ENCODE peak calls at places on chromosomes 2 and 18, in nine cellular contexts. D is A549; M is fibroblast of pulmonary artery; X is foreskin fibroblast; R is AG09309; S is CD8-positive, alpha-beta memory T cell; J is fibroblast of lung; L is body of pancreas; I is suprapubic skin. U is an unnamed sample.

GRCh38 chr2:162301151-162301804 is 17.2 kb downstream of the IFIH1 start:
- DNase-seq in M (peak), X (peak), I (no peak), S (peak), D (peak), L (peak), R (no peak), J (peak), U (peak)

GRCh38 chr2:7111626-7112025 is 194.4 kb downstream of the RNF144A start:
- DNase-seq in M (no peak), J (no peak), R (no peak), S (no peak), D (peak), L (no peak), I (no peak), X (no peak), U (no peak)

GRCh38 chr2:99865217-99865569 is 277.2 kb downstream of the AFF3 start:
- DNase-seq in M (no peak), X (no peak), S (no peak), I (no peak), R (no peak), J (peak), D (no peak), L (no peak), U (no peak)

GRCh38 chr2:69437751-69438154 is 518 bp upstream of the NFU1 start:
- DNase-seq in L (peak), X (peak), J (no peak), D (no peak), R (no peak), I (peak), S (no peak), M (no peak), U (no peak)

GRCh38 chr18:79394438-79395307 is 1.1 kb upstream of the NFATC1 start:
- DNase-seq in J (peak), S (peak), M (peak), I (peak), X (peak), L (no peak), D (peak), R (no peak), U (no peak)

GRCh38 chr2:217338306-217338916 is 478.5 kb upstream of the TNP1 start:
- DNase-seq in M (peak), J (peak), L (no peak), S (no peak), I (no peak), X (peak), R (peak), D (peak), U (peak)

GRCh38 chr2:9102861-9103662 is 99.6 kb upstream of the MBOAT2 start:
- DNase-seq in X (no peak), R (no peak), S (no peak), M (no peak), J (peak), L (no peak), I (no peak), D (no peak), U (no peak)

GRCh38 chr18:3972291-3972985 is 482.7 kb downstream of the DLGAP1 start:
- DNase-seq in R (no peak), D (no peak), X (no peak), S (no peak), M (no peak), I (no peak), L (no peak), J (peak), U (no peak)

GRCh38 chr2:33383838-33384237 is 92.6 kb upstream of the RASGRP3 start:
- DNase-seq in R (no peak), S (no peak), X (no peak), J (no peak), M (no peak), I (no peak), D (no peak), L (no peak), U (no peak)

GRCh38 chr2:100217323-100217722 is 74.9 kb upstream of the AFF3 start:
- DNase-seq in R (no peak), J (no peak), L (no peak), M (no peak), I (no peak), D (no peak), X (no peak), S (no peak), U (no peak)

GRCh38 chr2:136238552-136239346 is 120.8 kb upstream of the CXCR4 start:
- DNase-seq in M (peak), L (no peak), D (no peak), S (peak), R (no peak), X (peak), J (peak), I (no peak), U (peak)

GRCh38 chr18:7789853-7790552 is 222.9 kb downstream of the PTPRM start:
- DNase-seq in I (no peak), J (peak), M (peak), X (peak), L (peak), D (peak), S (no peak), R (peak), U (no peak)

GRCh38 chr18:57088883-57089282 is 58.0 kb upstream of the BOD1L2 start:
- DNase-seq in D (no peak), M (no peak), I (no peak), S (no peak), X (no peak), J (no peak), R (no peak), L (no peak), U (no peak)

GRCh38 chr2:217077841-217078407 is 218.1 kb upstream of the TNP1 start:
- DNase-seq in J (peak), X (no peak), R (no peak), S (no peak), D (no peak), M (no peak), L (no peak), I (no peak), U (no peak)

GRCh38 chr2:91974401-91975129 is 2896.7 kb upstream of the TEKT4 start:
- DNase-seq in S (no peak), I (no peak), M (no peak), L (no peak), D (no peak), J (no peak), X (no peak), R (no peak), U (no peak)

GRCh38 chr18:13381907-13382682 is 163.5 kb downstream of the LDLRAD4 start:
- DNase-seq in X (no peak), I (peak), M (peak), J (peak), S (peak), L (peak), R (peak), D (peak), U (peak)

GRCh38 chr2:39275016-39275415 is 31.2 kb upstream of the CDKL4 start:
- DNase-seq in M (no peak), D (no peak), L (no peak), X (no peak), S (no peak), I (no peak), J (peak), R (no peak), U (peak)

GRCh38 chr2:223970343-223971128 is 13.3 kb downstream of the MRPL44 start:
- DNase-seq in R (no peak), X (peak), I (no peak), J (peak), S (peak), D (peak), L (peak), M (peak), U (peak)

GRCh38 chr2:54708584-54709340 is 14.7 kb upstream of the EML6 start:
- DNase-seq in L (peak), X (no peak), I (no peak), R (no peak), D (no peak), J (peak), M (no peak), S (no peak), U (no peak)

GRCh38 chr2:11746807-11747459 is 501 bp downstream of the LPIN1 start:
- DNase-seq in J (peak), R (no peak), S (no peak), M (peak), L (peak), D (peak), X (no peak), I (no peak), U (no peak)

GRCh38 chr2:128456281-128456680 is 137.6 kb upstream of the HS6ST1 start:
- DNase-seq in M (no peak), J (no peak), L (no peak), I (peak), R (no peak), S (no peak), X (no peak), D (no peak), U (no peak)

GRCh38 chr18:42336139-42336538 is 381.1 kb downstream of the PIK3C3 start:
- DNase-seq in L (no peak), I (no peak), S (no peak), X (no peak), D (no peak), R (no peak), M (no peak), J (no peak), U (no peak)

GRCh38 chr2:144703852-144704324 is 184.0 kb upstream of the ZEB2 start:
- DNase-seq in D (peak), M (peak), L (no peak), R (peak), J (peak), S (no peak), X (peak), I (peak), U (no peak)

GRCh38 chr18:12598181-12598921 is 59.6 kb downstream of the SPIRE1 start:
- DNase-seq in D (no peak), R (no peak), S (no peak), X (no peak), M (peak), L (no peak), J (peak), I (no peak), U (no peak)

GRCh38 chr18:72555101-72555500 is 11.0 kb upstream of the CBLN2 start:
- DNase-seq in S (no peak), I (no peak), J (peak), L (no peak), X (no peak), R (no peak), M (no peak), D (no peak), U (no peak)

GRCh38 chr2:174327958-174328308 is 6.8 kb upstream of the SP9 start:
- DNase-seq in M (no peak), L (no peak), I (no peak), J (no peak), R (no peak), X (no peak), S (no peak), D (no peak), U (no peak)
- H3K4me3 ChIP-seq in M (no peak), L (no peak), I (peak), J (no peak), R (peak), X (no peak), S (no peak), D (peak), U (no peak)

GRCh38 chr2:148615446-148615845 is 29.1 kb upstream of the EPC2 start:
- DNase-seq in R (no peak), M (no peak), X (no peak), S (no peak), L (no peak), I (no peak), J (no peak), D (no peak), U (no peak)

GRCh38 chr2:148614024-148614331 is 30.6 kb upstream of the EPC2 start:
- DNase-seq in I (no peak), R (no peak), J (no peak), X (no peak), S (no peak), L (no peak), M (no peak), D (no peak), U (peak)

GRCh38 chr2:148613231-148614023 is 31.1 kb upstream of the EPC2 start:
- DNase-seq in S (no peak), R (no peak), L (no peak), D (no peak), I (no peak), M (no peak), J (no peak), X (no peak), U (no peak)

GRCh38 chr2:148616696-148617095 is 27.9 kb upstream of the EPC2 start:
- DNase-seq in X (no peak), R (no peak), S (no peak), I (no peak), J (no peak), L (no peak), D (no peak), M (no peak), U (no peak)

DNA sequence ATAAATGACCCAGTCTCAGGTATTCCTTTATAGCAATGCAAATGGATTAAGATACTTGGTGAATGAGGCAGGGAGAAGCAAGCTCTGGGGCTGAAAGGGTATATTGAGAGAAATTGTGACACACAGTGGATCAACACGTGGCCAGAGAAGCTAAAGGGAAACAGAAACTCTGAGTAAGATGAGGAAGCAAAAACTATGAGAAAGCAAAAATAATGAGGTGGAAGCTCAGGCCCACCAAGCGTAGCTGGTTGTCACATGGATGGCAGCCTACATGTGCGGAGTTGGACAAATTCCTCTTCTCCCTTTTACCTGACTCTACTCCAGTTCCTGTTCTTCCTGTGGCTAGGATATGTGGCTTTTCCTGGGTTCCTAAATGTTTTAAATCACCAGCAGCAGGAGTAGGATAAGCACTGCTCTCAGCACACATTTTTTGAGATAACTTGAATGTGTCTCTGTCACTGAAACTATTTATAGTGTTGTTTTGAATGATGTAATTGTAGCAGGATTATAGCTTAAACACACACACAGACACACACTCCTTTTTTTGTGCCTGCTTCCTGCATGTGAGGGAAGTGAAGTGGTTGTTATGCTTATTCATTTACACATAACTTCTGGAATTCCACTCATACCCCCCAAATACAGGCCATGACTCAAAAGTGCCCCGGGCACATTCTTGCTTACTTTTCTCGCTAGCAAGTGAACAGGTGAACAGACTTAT is 30.1 kb upstream of the EPC2 start:
- DNase-seq in I (no peak), M (peak), D (peak), J (peak), S (no peak), R (no peak), X (no peak), L (peak), U (peak)
- H3K4me3 ChIP-seq in I (no peak), M (no peak), D (no peak), J (no peak), S (no peak), R (no peak), X (no peak), L (no peak), U (no peak)

GRCh38 chr2:241813080-241813805 is 4.2 kb downstream of the NEU4 start:
- DNase-seq in S (no peak), M (no peak), X (no peak), J (no peak), I (peak), R (no peak), D (no peak), L (no peak), U (no peak)
- H3K4me3 ChIP-seq in S (no peak), M (no peak), X (no peak), J (no peak), I (no peak), R (no peak), D (no peak), L (no peak), U (no peak)

GRCh38 chr18:25895518-25895917 is 194.9 kb downstream of the SS18 start:
- DNase-seq in S (no peak), I (no peak), J (no peak), X (no peak), L (no peak), M (no peak), D (no peak), R (no peak), U (no peak)
- H3K4me3 ChIP-seq in S (no peak), I (no peak), J (no peak), X (no peak), L (no peak), M (no peak), D (no peak), R (no peak), U (no peak)

GRCh38 chr2:113700186-113700841 is 56.1 kb downstream of the SLC35F5 start:
- DNase-seq in R (no peak), J (no peak), S (peak), D (peak), M (peak), X (no peak), L (no peak), I (no peak), U (no peak)
- H3K4me3 ChIP-seq in R (no peak), J (no peak), S (no peak), D (no peak), M (no peak), X (no peak), L (no peak), I (no peak), U (no peak)

DNA sequence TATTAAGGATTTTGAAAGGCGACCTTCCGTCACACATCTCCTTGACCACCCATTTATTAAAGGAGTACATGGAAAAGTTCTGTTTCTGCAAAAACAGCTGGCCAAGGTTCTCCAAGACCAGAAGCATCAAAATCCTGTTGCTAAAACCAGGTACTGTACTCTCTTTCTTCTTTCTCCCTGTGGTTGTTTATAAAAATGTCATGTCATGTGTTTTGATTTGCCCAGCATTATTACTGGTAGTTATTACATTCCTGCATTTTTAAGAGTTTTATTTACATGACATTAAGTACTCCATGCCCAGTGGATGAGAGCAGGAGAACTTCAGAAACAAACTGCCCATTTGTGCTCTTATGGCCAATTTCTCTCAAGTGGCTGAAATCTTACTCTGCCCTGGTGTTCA is 191.3 kb downstream of the MYO3B start:
- DNase-seq in R (no peak), I (no peak), X (no peak), L (no peak), J (no peak), D (no peak), M (no peak), S (no peak), U (no peak)
- H3K4me3 ChIP-seq in R (no peak), I (no peak), X (no peak), L (no peak), J (no peak), D (no peak), M (no peak), S (no peak), U (no peak)

DNA sequence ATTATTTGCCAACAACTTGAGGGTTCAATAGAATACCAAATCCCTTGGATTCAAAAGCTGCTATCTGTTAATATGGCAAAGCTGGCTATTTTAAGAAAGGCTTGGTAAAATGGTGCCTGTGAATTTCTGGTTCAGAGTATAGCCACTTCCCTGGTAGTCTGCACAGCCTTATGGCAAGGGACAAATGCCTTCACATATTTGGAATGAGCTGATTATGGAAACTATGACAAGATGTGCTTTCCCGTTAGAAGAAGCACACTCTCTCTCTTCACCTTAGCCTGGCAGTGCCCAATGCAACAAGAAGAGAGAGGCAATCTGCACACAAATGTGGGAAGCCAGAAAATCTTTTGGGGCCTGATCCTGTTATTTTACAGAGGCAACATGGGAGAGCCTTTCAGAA is 47.5 kb upstream of the MAP3K20 start:
- DNase-seq in J (no peak), I (no peak), R (no peak), M (no peak), X (no peak), D (no peak), L (no peak), S (no peak), U (no peak)
- H3K4me3 ChIP-seq in J (no peak), I (no peak), R (no peak), M (no peak), X (no peak), D (no peak), L (no peak), S (no peak), U (no peak)

GRCh38 chr2:46574457-46575354 is 95.3 kb downstream of the TMEM247 start:
- DNase-seq in R (no peak), J (no peak), I (no peak), M (no peak), D (no peak), L (no peak), X (no peak), S (no peak), U (no peak)
- H3K4me3 ChIP-seq in R (no peak), J (no peak), I (no peak), M (no peak), D (no peak), L (no peak), X (no peak), S (no peak), U (no peak)

GRCh38 chr2:160332318-160332717 is 132.2 kb upstream of the ITGB6 start:
- DNase-seq in S (no peak), D (no peak), M (peak), L (no peak), I (no peak), X (no peak), R (no peak), J (peak), U (no peak)

GRCh38 chr2:160333324-160334027 is 133.4 kb upstream of the ITGB6 start:
- DNase-seq in J (no peak), M (no peak), D (no peak), S (no peak), L (no peak), I (no peak), R (no peak), X (no peak), U (no peak)

GRCh38 chr2:160328748-160329147 is 128.7 kb upstream of the ITGB6 start:
- DNase-seq in J (no peak), M (peak), X (no peak), R (no peak), S (no peak), I (no peak), D (no peak), L (no peak), U (no peak)

GRCh38 chr2:160329196-160329595 is 129.1 kb upstream of the ITGB6 start:
- DNase-seq in R (no peak), S (no peak), I (no peak), X (no peak), D (no peak), J (no peak), L (no peak), M (no peak), U (no peak)

DNA sequence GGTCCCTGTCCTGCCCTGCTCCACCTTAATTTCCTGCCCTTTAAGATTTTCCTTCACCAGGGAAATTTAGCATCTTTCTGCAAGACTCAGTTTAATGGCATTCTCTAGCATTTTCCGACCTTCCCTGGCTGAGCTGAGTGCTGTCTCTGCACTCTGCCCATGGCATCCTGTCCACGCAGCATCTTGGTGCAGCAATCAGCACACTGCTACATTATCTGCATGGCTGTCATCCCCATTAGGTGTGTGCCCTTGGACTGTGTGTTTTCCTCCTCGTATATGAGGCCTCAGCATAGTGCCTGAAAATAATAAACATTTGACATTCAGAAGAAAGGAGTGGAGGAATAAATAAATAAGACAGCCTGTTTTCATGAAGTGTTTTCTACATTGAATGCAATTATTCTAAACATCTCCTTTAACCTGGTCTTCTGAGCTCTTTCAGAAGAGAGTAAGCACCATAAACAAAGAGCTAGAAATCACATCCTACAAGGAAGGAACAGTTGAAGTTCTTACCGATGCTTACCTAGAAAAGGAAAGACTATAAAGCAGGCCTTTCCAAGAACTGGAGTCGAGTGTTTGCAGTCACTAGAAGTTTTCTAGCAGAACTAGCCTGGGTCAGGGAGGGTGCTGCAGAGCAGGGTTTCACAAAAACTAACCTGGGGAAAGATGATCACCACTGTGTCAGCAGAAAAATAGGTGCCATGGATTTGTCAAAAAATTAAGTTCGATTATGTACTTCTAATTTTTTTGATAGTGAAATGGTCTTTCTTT is 131.4 kb upstream of the ITGB6 start:
- DNase-seq in L (no peak), D (no peak), J (no peak), I (no peak), R (no peak), M (no peak), X (no peak), S (no peak), U (no peak)
- H3K4me3 ChIP-seq in L (no peak), D (no peak), J (no peak), I (no peak), R (no peak), M (no peak), X (no peak), S (no peak), U (no peak)

GRCh38 chr18:2971741-2972552 is 41.0 kb downstream of the LPIN2 start:
- DNase-seq in R (no peak), L (no peak), D (no peak), I (no peak), S (peak), M (no peak), J (no peak), X (no peak), U (no peak)
- H3K4me3 ChIP-seq in R (no peak), L (no peak), D (no peak), I (no peak), S (peak), M (no peak), J (no peak), X (no peak), U (no peak)

U was measured in HFF-Myc.